ENCODE peak calls at places on chromosomes 1 and 21, in five cellular contexts. B is HuH-7.5; F is activated CD4-positive, alpha-beta memory T cell treated with anti-CD3 and anti-CD28 coated beads for 36 hours; Z is COR-L47; O is EL. N is an unnamed sample.

GRCh38 chr1:242754061-242754648 is 229.7 kb upstream of the PLD5 start:
- DNase-seq in B (no peak), F (no peak), Z (no peak), O (no peak), N (no peak)

GRCh38 chr21:46227811-46228344 is 696 bp downstream of the LSS start:
- DNase-seq in B (no peak), F (no peak), Z (no peak), O (no peak), N (peak)

GRCh38 chr1:212791261-212791675 is 309 bp downstream of the NSL1 start:
- DNase-seq in B (peak), F (no peak), Z (peak), O (peak), N (peak)

GRCh38 chr1:54506594-54506993 is 41.4 kb upstream of the ACOT11 start:
- DNase-seq in B (no peak), F (no peak), Z (no peak), O (peak), N (no peak)

GRCh38 chr1:192554904-192555303 is 20.7 kb upstream of the RGS1 start:
- DNase-seq in B (no peak), F (no peak), Z (no peak), O (no peak), N (no peak)

GRCh38 chr1:72284084-72284397 is 1.7 kb upstream of the NEGR1 start:
- DNase-seq in B (no peak), F (no peak), Z (peak), O (no peak), N (no peak)

GRCh38 chr1:21625390-21626190 is 43.6 kb downstream of the RAP1GAP start:
- DNase-seq in B (no peak), F (no peak), Z (no peak), O (no peak), N (no peak)

GRCh38 chr1:236734141-236734765 is 48.0 kb downstream of the ACTN2 start:
- DNase-seq in B (no peak), F (no peak), Z (no peak), O (peak), N (no peak)

GRCh38 chr1:224745924-224746323 is 129.8 kb downstream of the CNIH3 start:
- DNase-seq in B (no peak), F (no peak), Z (no peak), O (no peak), N (no peak)

GRCh38 chr1:7387053-7387861 is 383.8 kb upstream of the VAMP3 start:
- DNase-seq in B (no peak), F (no peak), Z (no peak), O (no peak), N (peak)

GRCh38 chr1:224616761-224617409 is 768 bp downstream of the CNIH3 start:
- DNase-seq in B (no peak), F (no peak), Z (no peak), O (no peak), N (no peak)

GRCh38 chr1:7253118-7253480 is 467.8 kb downstream of the CAMTA1 start:
- DNase-seq in B (no peak), F (no peak), Z (no peak), O (peak), N (no peak)

GRCh38 chr1:6497215-6497866 is 5.9 kb upstream of the PLEKHG5 start:
- DNase-seq in B (peak), F (peak), Z (peak), O (peak), N (peak)

GRCh38 chr1:2939041-2939552 is 82.2 kb upstream of the ACTRT2 start:
- DNase-seq in B (no peak), F (no peak), Z (no peak), O (no peak), N (no peak)

GRCh38 chr1:3473381-3473844 is 18.9 kb downstream of the ARHGEF16 start:
- DNase-seq in B (no peak), F (no peak), Z (no peak), O (peak), N (peak)

GRCh38 chr1:117942293-117942692 is 12.8 kb downstream of the WDR3 start:
- DNase-seq in B (no peak), F (no peak), Z (no peak), O (no peak), N (peak)

GRCh38 chr1:61570191-61570590 is 154.8 kb downstream of the TM2D1 start:
- DNase-seq in B (no peak), F (no peak), Z (no peak), O (no peak), N (no peak)

GRCh38 chr1:2777428-2778219 is 23.9 kb downstream of the TTC34 start:
- DNase-seq in B (no peak), F (no peak), Z (no peak), O (no peak), N (no peak)

GRCh38 chr21:44914176-44914874 is 6.4 kb downstream of the ITGB2 start:
- DNase-seq in B (no peak), F (peak), Z (no peak), O (no peak), N (no peak)

GRCh38 chr1:22216210-22216883 is 73.5 kb upstream of the WNT4 start:
- DNase-seq in B (no peak), F (no peak), Z (no peak), O (no peak), N (no peak)

GRCh38 chr21:43884861-43885370 is 19.9 kb downstream of the AGPAT3 start:
- DNase-seq in B (no peak), F (no peak), Z (no peak), O (no peak), N (no peak)

GRCh38 chr1:78370356-78370755 is 120.4 kb upstream of the PTGFR start:
- DNase-seq in B (no peak), F (no peak), Z (no peak), O (peak), N (peak)

GRCh38 chr1:108643492-108644333 is 17.2 kb downstream of the HENMT1 start:
- DNase-seq in B (peak), F (peak), Z (peak), O (peak), N (peak)

GRCh38 chr1:91779603-91780021 is 106.3 kb downstream of the TGFBR3 start:
- DNase-seq in B (no peak), F (no peak), Z (no peak), O (no peak), N (no peak)

GRCh38 chr21:36321325-36322082 is 1.5 kb downstream of the MORC3 start:
- DNase-seq in B (no peak), F (peak), Z (peak), O (peak), N (peak)

GRCh38 chr1:12333036-12333785 is 103.4 kb downstream of the VPS13D start:
- DNase-seq in B (no peak), F (no peak), Z (no peak), O (no peak), N (no peak)

GRCh38 chr1:154750681-154751665 is 119.1 kb downstream of the KCNN3 start:
- DNase-seq in B (no peak), F (no peak), Z (no peak), O (no peak), N (no peak)

GRCh38 chr1:89566761-89567174 is 42.1 kb downstream of the LRRC8B start:
- DNase-seq in B (no peak), F (no peak), Z (no peak), O (no peak), N (no peak)

GRCh38 chr1:5686195-5686594 is 306.0 kb downstream of the NPHP4 start:
- DNase-seq in B (no peak), F (no peak), Z (no peak), O (no peak), N (no peak)